ENCODE peak calls at places on chromosomes 1 and 21, in ten cellular contexts. One of them, this sample, is unnamed.

GRCh38 chr1:94723899-94724298 is 96.3 kb upstream of the SLC44A3 start:
- DNase-seq in kidney tubule cell: peak
- DNase-seq in activated CD4-positive, CD25-positive, alpha-beta regulatory T cell: no peak
- DNase-seq in substantia nigra: no peak
- DNase-seq in NCI-H2081: no peak
- DNase-seq in fibroblast of gingiva: no peak
- DNase-seq in NCI-H510A treated with DMSO at 0.1 percent for 48 hours: no peak
- DNase-seq in iPS DF 6.9: no peak
- DNase-seq in activated CD4-positive, alpha-beta T cell treated with anti-CD3 and anti-CD28 coated beads for 24 hours: no peak
- DNase-seq in small intestine: no peak
- DNase-seq in this sample: no peak

GRCh38 chr1:12171206-12172041 is 4.6 kb downstream of the TNFRSF1B start:
- DNase-seq in small intestine: no peak
- DNase-seq in substantia nigra: no peak
- DNase-seq in activated CD4-positive, CD25-positive, alpha-beta regulatory T cell: no peak
- DNase-seq in iPS DF 6.9: no peak
- DNase-seq in kidney tubule cell: no peak
- DNase-seq in NCI-H510A treated with DMSO at 0.1 percent for 48 hours: no peak
- DNase-seq in fibroblast of gingiva: no peak
- DNase-seq in activated CD4-positive, alpha-beta T cell treated with anti-CD3 and anti-CD28 coated beads for 24 hours: no peak
- DNase-seq in NCI-H2081: no peak
- DNase-seq in this sample: no peak

GRCh38 chr1:43509007-43509739 is 21.5 kb upstream of the PTPRF start:
- DNase-seq in small intestine: no peak
- DNase-seq in iPS DF 6.9: no peak
- DNase-seq in fibroblast of gingiva: no peak
- DNase-seq in activated CD4-positive, CD25-positive, alpha-beta regulatory T cell: no peak
- DNase-seq in substantia nigra: no peak
- DNase-seq in kidney tubule cell: no peak
- DNase-seq in NCI-H2081: no peak
- DNase-seq in NCI-H510A treated with DMSO at 0.1 percent for 48 hours: no peak
- DNase-seq in activated CD4-positive, alpha-beta T cell treated with anti-CD3 and anti-CD28 coated beads for 24 hours: no peak
- DNase-seq in this sample: no peak

GRCh38 chr1:16293568-16293967 is 56.6 kb upstream of the CPLANE2 start:
- DNase-seq in fibroblast of gingiva: peak
- DNase-seq in small intestine: no peak
- DNase-seq in NCI-H2081: no peak
- DNase-seq in iPS DF 6.9: no peak
- DNase-seq in activated CD4-positive, alpha-beta T cell treated with anti-CD3 and anti-CD28 coated beads for 24 hours: no peak
- DNase-seq in substantia nigra: no peak
- DNase-seq in activated CD4-positive, CD25-positive, alpha-beta regulatory T cell: no peak
- DNase-seq in NCI-H510A treated with DMSO at 0.1 percent for 48 hours: no peak
- DNase-seq in kidney tubule cell: no peak
- DNase-seq in this sample: no peak

GRCh38 chr1:226870323-226871046 is at the start of gene PSEN2:
- DNase-seq in kidney tubule cell: peak
- DNase-seq in NCI-H2081: peak
- DNase-seq in fibroblast of gingiva: peak
- DNase-seq in activated CD4-positive, CD25-positive, alpha-beta regulatory T cell: no peak
- DNase-seq in small intestine: peak
- DNase-seq in iPS DF 6.9: no peak
- DNase-seq in substantia nigra: peak
- DNase-seq in NCI-H510A treated with DMSO at 0.1 percent for 48 hours: peak
- DNase-seq in activated CD4-positive, alpha-beta T cell treated with anti-CD3 and anti-CD28 coated beads for 24 hours: peak
- DNase-seq in this sample: peak

GRCh38 chr1:162145280-162145965 is 75.9 kb downstream of the NOS1AP start:
- DNase-seq in activated CD4-positive, CD25-positive, alpha-beta regulatory T cell: no peak
- DNase-seq in substantia nigra: no peak
- DNase-seq in small intestine: peak
- DNase-seq in iPS DF 6.9: no peak
- DNase-seq in activated CD4-positive, alpha-beta T cell treated with anti-CD3 and anti-CD28 coated beads for 24 hours: no peak
- DNase-seq in fibroblast of gingiva: no peak
- DNase-seq in NCI-H510A treated with DMSO at 0.1 percent for 48 hours: peak
- DNase-seq in NCI-H2081: peak
- DNase-seq in kidney tubule cell: peak
- DNase-seq in this sample: no peak

GRCh38 chr1:147612366-147612765 is 58.0 kb downstream of the ACP6 start:
- DNase-seq in fibroblast of gingiva: no peak
- DNase-seq in activated CD4-positive, CD25-positive, alpha-beta regulatory T cell: no peak
- DNase-seq in substantia nigra: no peak
- DNase-seq in small intestine: no peak
- DNase-seq in NCI-H510A treated with DMSO at 0.1 percent for 48 hours: peak
- DNase-seq in iPS DF 6.9: no peak
- DNase-seq in NCI-H2081: peak
- DNase-seq in kidney tubule cell: peak
- DNase-seq in activated CD4-positive, alpha-beta T cell treated with anti-CD3 and anti-CD28 coated beads for 24 hours: no peak
- DNase-seq in this sample: no peak

GRCh38 chr1:48823161-48823560 is 46.5 kb upstream of the BEND5 start:
- DNase-seq in NCI-H2081: peak
- DNase-seq in activated CD4-positive, alpha-beta T cell treated with anti-CD3 and anti-CD28 coated beads for 24 hours: no peak
- DNase-seq in activated CD4-positive, CD25-positive, alpha-beta regulatory T cell: no peak
- DNase-seq in substantia nigra: no peak
- DNase-seq in iPS DF 6.9: no peak
- DNase-seq in NCI-H510A treated with DMSO at 0.1 percent for 48 hours: peak
- DNase-seq in small intestine: peak
- DNase-seq in kidney tubule cell: peak
- DNase-seq in fibroblast of gingiva: no peak
- DNase-seq in this sample: peak

GRCh38 chr1:113133038-113133437 is 60.0 kb downstream of the LRIG2 start:
- DNase-seq in kidney tubule cell: no peak
- DNase-seq in activated CD4-positive, alpha-beta T cell treated with anti-CD3 and anti-CD28 coated beads for 24 hours: peak
- DNase-seq in NCI-H2081: no peak
- DNase-seq in NCI-H510A treated with DMSO at 0.1 percent for 48 hours: no peak
- DNase-seq in fibroblast of gingiva: no peak
- DNase-seq in iPS DF 6.9: no peak
- DNase-seq in activated CD4-positive, CD25-positive, alpha-beta regulatory T cell: no peak
- DNase-seq in small intestine: no peak
- DNase-seq in substantia nigra: no peak
- DNase-seq in this sample: no peak

GRCh38 chr21:39681257-39681656 is 63.7 kb upstream of the IGSF5 start:
- DNase-seq in fibroblast of gingiva: no peak
- DNase-seq in kidney tubule cell: no peak
- DNase-seq in iPS DF 6.9: no peak
- DNase-seq in activated CD4-positive, CD25-positive, alpha-beta regulatory T cell: no peak
- DNase-seq in small intestine: no peak
- DNase-seq in substantia nigra: no peak
- DNase-seq in NCI-H2081: no peak
- DNase-seq in activated CD4-positive, alpha-beta T cell treated with anti-CD3 and anti-CD28 coated beads for 24 hours: no peak
- DNase-seq in NCI-H510A treated with DMSO at 0.1 percent for 48 hours: no peak
- DNase-seq in this sample: no peak

GRCh38 chr1:35825255-35825654 is 17.4 kb downstream of the AGO4 start:
- DNase-seq in fibroblast of gingiva: no peak
- DNase-seq in activated CD4-positive, CD25-positive, alpha-beta regulatory T cell: no peak
- DNase-seq in small intestine: no peak
- DNase-seq in NCI-H2081: no peak
- DNase-seq in activated CD4-positive, alpha-beta T cell treated with anti-CD3 and anti-CD28 coated beads for 24 hours: no peak
- DNase-seq in iPS DF 6.9: no peak
- DNase-seq in NCI-H510A treated with DMSO at 0.1 percent for 48 hours: no peak
- DNase-seq in kidney tubule cell: no peak
- DNase-seq in substantia nigra: no peak
- DNase-seq in this sample: no peak

GRCh38 chr1:238458924-238459323 is 568.2 kb upstream of the ZP4 start:
- DNase-seq in activated CD4-positive, CD25-positive, alpha-beta regulatory T cell: no peak
- DNase-seq in activated CD4-positive, alpha-beta T cell treated with anti-CD3 and anti-CD28 coated beads for 24 hours: no peak
- DNase-seq in kidney tubule cell: no peak
- DNase-seq in small intestine: no peak
- DNase-seq in NCI-H2081: peak
- DNase-seq in fibroblast of gingiva: no peak
- DNase-seq in NCI-H510A treated with DMSO at 0.1 percent for 48 hours: no peak
- DNase-seq in iPS DF 6.9: no peak
- DNase-seq in substantia nigra: no peak
- DNase-seq in this sample: no peak

GRCh38 chr1:24558902-24559791 is 3.3 kb downstream of the NCMAP start:
- DNase-seq in activated CD4-positive, CD25-positive, alpha-beta regulatory T cell: no peak
- DNase-seq in iPS DF 6.9: peak
- DNase-seq in activated CD4-positive, alpha-beta T cell treated with anti-CD3 and anti-CD28 coated beads for 24 hours: no peak
- DNase-seq in kidney tubule cell: peak
- DNase-seq in NCI-H510A treated with DMSO at 0.1 percent for 48 hours: peak
- DNase-seq in small intestine: no peak
- DNase-seq in NCI-H2081: peak
- DNase-seq in fibroblast of gingiva: peak
- DNase-seq in substantia nigra: no peak
- DNase-seq in this sample: peak

GRCh38 chr1:110185181-110185580 is 24.9 kb upstream of the KCNC4 start:
- DNase-seq in iPS DF 6.9: no peak
- DNase-seq in kidney tubule cell: no peak
- DNase-seq in substantia nigra: no peak
- DNase-seq in activated CD4-positive, alpha-beta T cell treated with anti-CD3 and anti-CD28 coated beads for 24 hours: no peak
- DNase-seq in activated CD4-positive, CD25-positive, alpha-beta regulatory T cell: no peak
- DNase-seq in NCI-H2081: peak
- DNase-seq in NCI-H510A treated with DMSO at 0.1 percent for 48 hours: peak
- DNase-seq in small intestine: no peak
- DNase-seq in fibroblast of gingiva: no peak
- DNase-seq in this sample: no peak

GRCh38 chr1:93828437-93828756 is 50.6 kb downstream of the DNTTIP2 start:
- DNase-seq in activated CD4-positive, CD25-positive, alpha-beta regulatory T cell: no peak
- DNase-seq in kidney tubule cell: peak
- DNase-seq in NCI-H510A treated with DMSO at 0.1 percent for 48 hours: no peak
- DNase-seq in iPS DF 6.9: no peak
- DNase-seq in NCI-H2081: no peak
- DNase-seq in fibroblast of gingiva: no peak
- DNase-seq in substantia nigra: no peak
- DNase-seq in small intestine: no peak
- DNase-seq in activated CD4-positive, alpha-beta T cell treated with anti-CD3 and anti-CD28 coated beads for 24 hours: no peak
- DNase-seq in this sample: no peak

GRCh38 chr1:97806996-97807395 is 113.8 kb downstream of the DPYD start:
- DNase-seq in iPS DF 6.9: no peak
- DNase-seq in activated CD4-positive, alpha-beta T cell treated with anti-CD3 and anti-CD28 coated beads for 24 hours: no peak
- DNase-seq in NCI-H510A treated with DMSO at 0.1 percent for 48 hours: no peak
- DNase-seq in kidney tubule cell: no peak
- DNase-seq in substantia nigra: no peak
- DNase-seq in activated CD4-positive, CD25-positive, alpha-beta regulatory T cell: no peak
- DNase-seq in NCI-H2081: peak
- DNase-seq in fibroblast of gingiva: peak
- DNase-seq in small intestine: peak
- DNase-seq in this sample: no peak

GRCh38 chr1:26858160-26858559 is 4.8 kb upstream of the SFN start:
- DNase-seq in NCI-H2081: no peak
- DNase-seq in activated CD4-positive, alpha-beta T cell treated with anti-CD3 and anti-CD28 coated beads for 24 hours: no peak
- DNase-seq in small intestine: no peak
- DNase-seq in activated CD4-positive, CD25-positive, alpha-beta regulatory T cell: no peak
- DNase-seq in fibroblast of gingiva: no peak
- DNase-seq in iPS DF 6.9: no peak
- DNase-seq in substantia nigra: no peak
- DNase-seq in kidney tubule cell: no peak
- DNase-seq in NCI-H510A treated with DMSO at 0.1 percent for 48 hours: no peak
- DNase-seq in this sample: no peak

GRCh38 chr1:6646499-6647148 is 22.0 kb downstream of the THAP3 start:
- DNase-seq in NCI-H2081: peak
- DNase-seq in activated CD4-positive, alpha-beta T cell treated with anti-CD3 and anti-CD28 coated beads for 24 hours: no peak
- DNase-seq in activated CD4-positive, CD25-positive, alpha-beta regulatory T cell: no peak
- DNase-seq in iPS DF 6.9: no peak
- DNase-seq in substantia nigra: no peak
- DNase-seq in small intestine: peak
- DNase-seq in kidney tubule cell: peak
- DNase-seq in fibroblast of gingiva: peak
- DNase-seq in NCI-H510A treated with DMSO at 0.1 percent for 48 hours: peak
- DNase-seq in this sample: peak

GRCh38 chr1:63980706-63981407 is 207.0 kb downstream of the ROR1 start:
- DNase-seq in fibroblast of gingiva: no peak
- DNase-seq in substantia nigra: no peak
- DNase-seq in iPS DF 6.9: no peak
- DNase-seq in kidney tubule cell: peak
- DNase-seq in activated CD4-positive, CD25-positive, alpha-beta regulatory T cell: no peak
- DNase-seq in small intestine: no peak
- DNase-seq in NCI-H2081: peak
- DNase-seq in NCI-H510A treated with DMSO at 0.1 percent for 48 hours: peak
- DNase-seq in activated CD4-positive, alpha-beta T cell treated with anti-CD3 and anti-CD28 coated beads for 24 hours: no peak
- DNase-seq in this sample: no peak

GRCh38 chr1:81220614-81221071 is 580.1 kb upstream of the ADGRL2 start:
- DNase-seq in kidney tubule cell: no peak
- DNase-seq in activated CD4-positive, CD25-positive, alpha-beta regulatory T cell: no peak
- DNase-seq in NCI-H2081: no peak
- DNase-seq in activated CD4-positive, alpha-beta T cell treated with anti-CD3 and anti-CD28 coated beads for 24 hours: no peak
- DNase-seq in NCI-H510A treated with DMSO at 0.1 percent for 48 hours: no peak
- DNase-seq in fibroblast of gingiva: no peak
- DNase-seq in substantia nigra: no peak
- DNase-seq in iPS DF 6.9: no peak
- DNase-seq in small intestine: no peak
- DNase-seq in this sample: no peak

GRCh38 chr1:178031856-178032320 is 62.0 kb upstream of the RASAL2 start:
- DNase-seq in activated CD4-positive, alpha-beta T cell treated with anti-CD3 and anti-CD28 coated beads for 24 hours: peak
- DNase-seq in substantia nigra: no peak
- DNase-seq in NCI-H510A treated with DMSO at 0.1 percent for 48 hours: peak
- DNase-seq in NCI-H2081: peak
- DNase-seq in kidney tubule cell: peak
- DNase-seq in iPS DF 6.9: peak
- DNase-seq in fibroblast of gingiva: peak
- DNase-seq in small intestine: peak
- DNase-seq in activated CD4-positive, CD25-positive, alpha-beta regulatory T cell: no peak
- DNase-seq in this sample: peak

GRCh38 chr1:227766015-227766634 is 30.9 kb downstream of the SNAP47 start:
- DNase-seq in iPS DF 6.9: no peak
- DNase-seq in fibroblast of gingiva: no peak
- DNase-seq in substantia nigra: no peak
- DNase-seq in NCI-H510A treated with DMSO at 0.1 percent for 48 hours: peak
- DNase-seq in NCI-H2081: peak
- DNase-seq in small intestine: peak
- DNase-seq in kidney tubule cell: peak
- DNase-seq in activated CD4-positive, CD25-positive, alpha-beta regulatory T cell: peak
- DNase-seq in activated CD4-positive, alpha-beta T cell treated with anti-CD3 and anti-CD28 coated beads for 24 hours: peak
- DNase-seq in this sample: peak

GRCh38 chr1:109444376-109444775 is 18.1 kb upstream of the PSMA5 start:
- DNase-seq in NCI-H2081: no peak
- DNase-seq in small intestine: no peak
- DNase-seq in substantia nigra: no peak
- DNase-seq in fibroblast of gingiva: no peak
- DNase-seq in iPS DF 6.9: no peak
- DNase-seq in activated CD4-positive, CD25-positive, alpha-beta regulatory T cell: no peak
- DNase-seq in NCI-H510A treated with DMSO at 0.1 percent for 48 hours: no peak
- DNase-seq in kidney tubule cell: no peak
- DNase-seq in activated CD4-positive, alpha-beta T cell treated with anti-CD3 and anti-CD28 coated beads for 24 hours: no peak
- DNase-seq in this sample: no peak

GRCh38 chr1:10753279-10753678 is 43.2 kb downstream of the CASZ1 start:
- DNase-seq in activated CD4-positive, CD25-positive, alpha-beta regulatory T cell: no peak
- DNase-seq in activated CD4-positive, alpha-beta T cell treated with anti-CD3 and anti-CD28 coated beads for 24 hours: no peak
- DNase-seq in fibroblast of gingiva: no peak
- DNase-seq in NCI-H2081: no peak
- DNase-seq in kidney tubule cell: no peak
- DNase-seq in NCI-H510A treated with DMSO at 0.1 percent for 48 hours: no peak
- DNase-seq in substantia nigra: no peak
- DNase-seq in iPS DF 6.9: no peak
- DNase-seq in small intestine: peak
- DNase-seq in this sample: no peak

GRCh38 chr1:64755356-64755755 is 10.5 kb downstream of the RAVER2 start:
- DNase-seq in NCI-H2081: no peak
- DNase-seq in kidney tubule cell: no peak
- DNase-seq in NCI-H510A treated with DMSO at 0.1 percent for 48 hours: no peak
- DNase-seq in substantia nigra: no peak
- DNase-seq in small intestine: peak
- DNase-seq in fibroblast of gingiva: no peak
- DNase-seq in activated CD4-positive, CD25-positive, alpha-beta regulatory T cell: no peak
- DNase-seq in activated CD4-positive, alpha-beta T cell treated with anti-CD3 and anti-CD28 coated beads for 24 hours: no peak
- DNase-seq in iPS DF 6.9: no peak
- DNase-seq in this sample: no peak

GRCh38 chr1:44267438-44267837 is 54.2 kb downstream of the DMAP1 start:
- DNase-seq in NCI-H2081: peak
- DNase-seq in activated CD4-positive, alpha-beta T cell treated with anti-CD3 and anti-CD28 coated beads for 24 hours: no peak
- DNase-seq in fibroblast of gingiva: no peak
- DNase-seq in substantia nigra: no peak
- DNase-seq in kidney tubule cell: no peak
- DNase-seq in small intestine: peak
- DNase-seq in NCI-H510A treated with DMSO at 0.1 percent for 48 hours: peak
- DNase-seq in activated CD4-positive, CD25-positive, alpha-beta regulatory T cell: no peak
- DNase-seq in iPS DF 6.9: no peak
- DNase-seq in this sample: no peak

GRCh38 chr1:8598060-8598724 is 219.2 kb downstream of the RERE start:
- DNase-seq in iPS DF 6.9: no peak
- DNase-seq in fibroblast of gingiva: peak
- DNase-seq in substantia nigra: peak
- DNase-seq in kidney tubule cell: peak
- DNase-seq in small intestine: peak
- DNase-seq in NCI-H2081: peak
- DNase-seq in activated CD4-positive, alpha-beta T cell treated with anti-CD3 and anti-CD28 coated beads for 24 hours: no peak
- DNase-seq in activated CD4-positive, CD25-positive, alpha-beta regulatory T cell: no peak
- DNase-seq in NCI-H510A treated with DMSO at 0.1 percent for 48 hours: peak
- DNase-seq in this sample: no peak

GRCh38 chr1:216531308-216532239 is 108.3 kb upstream of the USH2A start:
- DNase-seq in activated CD4-positive, CD25-positive, alpha-beta regulatory T cell: no peak
- DNase-seq in fibroblast of gingiva: peak
- DNase-seq in iPS DF 6.9: no peak
- DNase-seq in substantia nigra: no peak
- DNase-seq in small intestine: peak
- DNase-seq in kidney tubule cell: peak
- DNase-seq in NCI-H2081: peak
- DNase-seq in activated CD4-positive, alpha-beta T cell treated with anti-CD3 and anti-CD28 coated beads for 24 hours: no peak
- DNase-seq in NCI-H510A treated with DMSO at 0.1 percent for 48 hours: no peak
- DNase-seq in this sample: peak